ENCODE peak calls at places on chromosome 3, in four cellular contexts. A is PC-3, D is MM.1S, H is K562. I is an unnamed sample. For H3K27me3 and H3K4me1, the result is how much of the 10 kb centered on the place peaks cover.

GRCh38 chr3:12869025-12869695 is 27.8 kb upstream of the RPL32 start:
- DNase-seq in D (peak), H (peak), A (no peak), I (peak)

GRCh38 chr3:173920386-173920785 is 522.8 kb downstream of the NLGN1 start:
- DNase-seq in D (peak), H (no peak), A (peak), I (no peak)

GRCh38 chr3:14546041-14546440 is 5.9 kb upstream of the GRIP2 start:
- DNase-seq in H (no peak), A (no peak), D (no peak), I (no peak)

GRCh38 chr3:177894021-177894690 is 642.1 kb upstream of the KCNMB2 start:
- DNase-seq in D (no peak), H (no peak), A (peak), I (no peak)

GRCh38 chr3:97010881-97011657 is 196.7 kb downstream of the EPHA6 start:
- DNase-seq in H (no peak), D (no peak), A (no peak), I (no peak)

GRCh38 chr3:89565098-89565497 is 457.7 kb downstream of the EPHA3 start:
- DNase-seq in H (no peak), A (peak), D (no peak), I (no peak)

GRCh38 chr3:130626021-130626420 is 109.0 kb downstream of the COL6A6 start:
- DNase-seq in H (no peak), A (peak), D (no peak), I (no peak)

GRCh38 chr3:100781311-100781710 is 72.0 kb downstream of the TFG start:
- DNase-seq in D (no peak), H (no peak), A (peak), I (no peak)

GRCh38 chr3:141556034-141556433 is 69.2 kb downstream of the RASA2 start:
- DNase-seq in A (no peak), D (no peak), H (no peak), I (no peak)

GRCh38 chr3:126146034-126146433 is 34.4 kb downstream of the ALDH1L1 start:
- DNase-seq in A (no peak), D (no peak), H (no peak), I (peak)

GRCh38 chr3:46845397-46845859 is 17.8 kb downstream of the MYL3 start:
- DNase-seq in H (peak), A (peak), D (no peak), I (peak)

GRCh38 chr3:187669675-187670504 is at the start of gene SST:
- DNase-seq in D (peak), A (peak), H (no peak), I (no peak)

GRCh38 chr3:158269896-158270295 is 160.0 kb downstream of the RSRC1 start:
- DNase-seq in A (no peak), D (no peak), H (no peak), I (no peak)

GRCh38 chr3:162702768-162703385 is 1206.3 kb downstream of the OTOL1 start:
- DNase-seq in H (no peak), D (no peak), A (no peak), I (no peak)

GRCh38 chr3:184740509-184741258 is 28.8 kb upstream of the MAGEF1 start:
- DNase-seq in D (no peak), H (no peak), A (peak), I (no peak)

GRCh38 chr3:38141173-38141951 is 2.9 kb downstream of the MYD88 start:
- DNase-seq in A (no peak), D (no peak), H (no peak), I (no peak)

GRCh38 chr3:122351612-122352011 is 26.6 kb downstream of the CSTA start:
- DNase-seq in A (peak), H (no peak), D (no peak), I (no peak)

DNA sequence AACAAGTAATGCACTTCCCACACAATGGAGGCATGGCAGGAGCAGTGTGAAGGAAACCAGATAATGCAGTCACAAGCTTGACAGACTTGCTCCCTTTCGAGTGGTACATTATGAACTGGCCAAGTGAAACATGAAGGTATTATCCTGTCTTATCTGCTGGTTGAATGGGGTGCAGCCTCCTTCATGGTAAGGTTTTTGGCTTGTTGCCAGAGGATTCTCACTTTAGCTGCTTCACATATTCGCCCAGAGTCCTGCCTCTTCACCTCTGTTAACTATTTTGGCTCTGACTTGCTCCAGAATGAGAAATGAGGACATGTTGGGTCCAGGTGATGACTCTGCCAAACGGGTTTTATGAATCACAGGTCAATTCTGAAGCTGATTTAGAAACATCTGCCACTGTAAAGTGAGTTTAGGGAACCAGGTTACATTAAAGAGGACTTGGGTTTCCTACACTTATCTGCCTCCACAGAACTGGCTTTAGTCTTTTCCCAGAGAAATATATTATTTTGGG is 19.5 kb upstream of the CCDC39 start:
- DNase-seq in A (no peak), D (no peak), H (no peak), I (no peak)
- H3K27me3 ChIP-seq in A (under half), D (under half), H (under half), I (under half)

GRCh38 chr3:127413318-127413673 is 125.5 kb upstream of the PRR20G start:
- DNase-seq in H (no peak), D (no peak), A (no peak), I (peak)
- H3K4me1 ChIP-seq in H (under half), D (under half), A (under half), I (under half)

GRCh38 chr3:36769926-36770325 is 5.6 kb upstream of the DCLK3 start:
- DNase-seq in A (no peak), D (no peak), H (no peak), I (no peak)

GRCh38 chr3:36763111-36763849 is 1.1 kb downstream of the DCLK3 start:
- DNase-seq in A (no peak), H (no peak), D (no peak), I (no peak)

GRCh38 chr3:36764704-36765038 is 318 bp upstream of the DCLK3 start:
- DNase-seq in D (no peak), A (no peak), H (no peak), I (no peak)

GRCh38 chr3:36765104-36765503 is 751 bp upstream of the DCLK3 start:
- DNase-seq in D (no peak), H (no peak), A (no peak), I (no peak)

DNA sequence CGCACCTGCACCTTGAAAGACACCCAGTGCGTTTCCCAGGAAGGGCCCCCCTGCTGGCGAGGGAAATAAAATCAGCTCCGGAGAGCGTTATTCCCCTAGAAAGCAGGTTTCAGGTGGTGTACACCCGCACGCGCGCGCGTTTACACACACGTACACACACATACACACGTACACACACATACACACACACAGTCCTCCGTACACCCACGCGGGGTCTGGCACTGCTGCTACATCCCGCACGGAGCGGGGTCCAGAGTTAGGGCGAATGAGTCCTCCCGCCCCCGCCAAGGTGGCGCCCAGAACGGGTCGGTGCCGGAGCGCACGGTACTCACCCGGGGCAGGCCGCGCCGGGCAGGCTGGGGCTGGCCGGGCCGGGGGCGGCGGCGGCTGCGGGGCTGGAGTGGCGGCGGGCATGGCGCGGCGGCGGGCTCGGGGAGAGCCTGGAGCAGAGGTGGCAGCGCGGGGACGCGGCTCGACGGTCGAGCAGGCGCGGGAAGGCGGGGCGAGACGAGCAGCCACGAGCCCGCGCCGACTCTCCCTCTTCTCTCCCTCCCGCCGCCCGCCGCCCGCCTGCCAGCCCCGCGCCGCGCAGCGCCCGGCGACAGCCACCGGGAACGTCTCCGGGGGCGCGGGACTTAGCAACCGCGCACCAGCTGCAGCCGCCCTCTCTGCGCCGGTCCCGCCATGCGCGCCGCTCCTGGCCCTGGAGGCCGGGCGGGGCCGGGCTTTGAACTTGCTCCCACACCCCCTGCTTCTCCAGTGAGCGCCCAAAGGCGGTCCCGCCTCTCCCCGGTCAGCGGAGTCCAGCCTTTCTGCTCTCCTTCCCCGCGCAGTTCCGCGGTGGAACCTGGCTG is at the start of gene DCLK3:
- DNase-seq in A (no peak), H (no peak), D (no peak), I (no peak)
- H3K9ac ChIP-seq in A (no peak), H (no peak), D (no peak), I (no peak)

DNA sequence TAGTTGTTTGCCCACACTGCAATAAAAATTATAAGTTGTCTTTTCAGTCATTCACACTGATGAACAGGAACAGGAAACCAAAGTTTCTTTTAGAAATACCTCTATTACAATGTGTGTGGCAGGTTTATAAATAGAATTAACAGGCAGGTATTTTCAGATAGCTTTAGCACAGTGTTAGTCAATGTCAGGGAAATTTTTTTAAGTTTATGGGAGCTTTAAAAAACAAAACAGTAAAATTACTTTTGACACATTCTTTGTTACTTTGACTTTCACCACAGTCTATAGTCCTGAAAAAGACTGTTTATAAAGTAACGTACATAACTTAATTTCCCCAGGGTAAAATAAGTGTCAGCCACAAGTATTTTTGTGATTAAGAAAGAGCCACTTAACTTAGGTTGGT is 38.1 kb downstream of the SERPINI1 start:
- DNase-seq in A (no peak), H (no peak), D (peak), I (no peak)
- H3K27me3 ChIP-seq in A (under half), H (under half), D (under half), I (under half)

GRCh38 chr3:167736264-167736787 is 805 bp downstream of the SERPINI1 start:
- DNase-seq in H (no peak), A (peak), D (no peak), I (no peak)
- H3K4me1 ChIP-seq in H (under half), A (under half), D (under half), I (under half)

GRCh38 chr3:57956833-57957174 is 51.4 kb upstream of the FLNB start:
- DNase-seq in D (no peak), A (no peak), H (no peak), I (no peak)

GRCh38 chr3:57957823-57958222 is 50.4 kb upstream of the FLNB start:
- DNase-seq in D (no peak), A (no peak), H (no peak), I (no peak)

GRCh38 chr3:57960174-57960505 is 48.1 kb upstream of the FLNB start:
- DNase-seq in D (no peak), A (no peak), H (no peak), I (no peak)

GRCh38 chr3:57959407-57960173 is 48.6 kb upstream of the FLNB start:
- DNase-seq in H (no peak), D (no peak), A (no peak), I (peak)

DNA sequence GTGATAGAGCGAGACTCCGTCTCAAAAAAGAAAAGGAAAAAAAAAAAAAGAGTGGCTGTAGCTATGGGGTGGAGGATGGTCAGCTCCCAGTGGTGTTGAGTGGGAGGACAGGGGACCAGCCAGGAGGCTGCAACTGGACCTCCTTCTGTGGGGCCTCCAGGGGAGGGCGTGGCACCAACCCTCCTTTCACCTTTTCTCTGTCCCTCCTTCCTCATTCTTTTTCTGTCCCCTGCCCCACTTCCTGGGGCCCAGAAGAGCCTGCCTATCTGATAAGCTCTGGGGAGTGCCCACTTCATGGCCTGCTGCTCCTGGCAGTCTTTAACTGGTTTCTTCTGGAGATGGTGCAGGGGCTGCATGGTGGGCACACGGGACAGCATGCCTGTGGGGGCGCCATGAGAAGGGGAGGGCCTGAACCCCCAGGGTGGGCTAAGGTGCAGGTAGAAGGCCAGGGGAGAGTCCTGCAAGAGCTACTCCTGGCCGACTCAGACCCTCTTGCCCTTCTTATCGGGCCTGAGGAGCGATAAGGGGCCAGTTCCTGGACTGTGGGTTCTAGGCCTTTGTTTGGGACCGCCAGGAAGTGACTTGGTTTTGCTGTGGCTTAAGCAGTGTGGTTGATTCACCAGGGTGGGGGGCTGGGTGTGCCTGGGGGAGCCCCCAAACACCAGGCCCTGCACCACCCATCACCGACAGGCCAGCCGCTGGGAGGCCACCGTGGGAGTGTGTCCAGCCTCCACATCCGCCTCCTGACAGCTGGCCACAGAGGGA is 49.4 kb upstream of the FLNB start:
- DNase-seq in A (peak), D (no peak), H (peak), I (no peak)
- H3K9ac ChIP-seq in A (no peak), D (no peak), H (peak), I (peak)